ENCODE peak calls at places on chromosomes 5 and 9, in nine cellular contexts. T is Panc1, M is heart left ventricle, W is colonic mucosa, L is psoas muscle, S is breast epithelium, N is OCI-LY7, V is sigmoid colon, U is GM23248. R is an unnamed sample.
A peak's percentile ranks its signal among the peaks of the same experiment; 100 is the strongest.

GRCh38 chr9:13614060-13614459 is 334.6 kb upstream of the MPDZ start:
- DNase-seq in T (no peak), M (no peak), W (no peak), L (no peak), S (no peak), N (no peak), V (no peak), U (no peak), R (no peak)

GRCh38 chr5:93581738-93582414 is 857 bp upstream of the NR2F1-AS1 start:
- DNase-seq in T (no peak), M (no peak), W (no peak), L (no peak), S (no peak), N (no peak), V (peak; percentile 72), U (peak; percentile 70), R (no peak)

GRCh38 chr9:79542735-79543504 is 28.8 kb upstream of the TLE4 start:
- DNase-seq in T (no peak), M (no peak), W (no peak), L (no peak), S (no peak), N (no peak), V (no peak), U (no peak), R (no peak)

GRCh38 chr9:76626980-76627379 is 137.3 kb upstream of the PCA3 start:
- DNase-seq in T (no peak), M (no peak), W (no peak), L (no peak), S (no peak), N (no peak), V (no peak), U (no peak), R (no peak)

GRCh38 chr5:50767588-50767987 is 101.2 kb downstream of the PARP8 start:
- DNase-seq in T (no peak), M (no peak), W (no peak), L (no peak), S (no peak), N (no peak), V (no peak), U (peak; percentile 60), R (no peak)

GRCh38 chr5:100667021-100667671 is 132.0 kb downstream of the FAM174A start:
- DNase-seq in T (no peak), M (no peak), W (no peak), L (no peak), S (no peak), N (no peak), V (no peak), U (peak; percentile 64), R (no peak)

GRCh38 chr9:122348288-122348777 is 22.5 kb upstream of the PTGS1 start:
- DNase-seq in T (no peak), M (no peak), W (no peak), L (no peak), S (no peak), N (no peak), V (peak; percentile 25), U (no peak), R (no peak)

GRCh38 chr9:137556069-137556838 is 4.6 kb downstream of the MRPL41 start:
- DNase-seq in T (no peak), M (no peak), W (peak; percentile 67), L (no peak), S (no peak), N (no peak), V (no peak), U (no peak), R (no peak)

GRCh38 chr5:170266570-170267379 is 30.8 kb downstream of the LCP2 start:
- DNase-seq in T (no peak), M (no peak), W (no peak), L (no peak), S (no peak), N (no peak), V (no peak), U (no peak), R (no peak)

GRCh38 chr5:140548300-140548688 is 832 bp downstream of the EIF4EBP3 start:
- DNase-seq in T (no peak), M (no peak), W (peak; percentile 81), L (no peak), S (no peak), N (no peak), V (no peak), U (no peak), R (no peak)
- H3K27ac ChIP-seq in T (peak overlapping the region; percentile 76), M (peak overlapping the region; percentile 88), W (peak overlapping the region; percentile 93), L (peak overlapping the region; percentile 98), S (peak overlapping the region; percentile 99), N (no peak overlapping the region), V (peak overlapping the region; percentile 93), U (peak overlapping the region; percentile 95), R (peak overlapping the region; percentile 99)

DNA sequence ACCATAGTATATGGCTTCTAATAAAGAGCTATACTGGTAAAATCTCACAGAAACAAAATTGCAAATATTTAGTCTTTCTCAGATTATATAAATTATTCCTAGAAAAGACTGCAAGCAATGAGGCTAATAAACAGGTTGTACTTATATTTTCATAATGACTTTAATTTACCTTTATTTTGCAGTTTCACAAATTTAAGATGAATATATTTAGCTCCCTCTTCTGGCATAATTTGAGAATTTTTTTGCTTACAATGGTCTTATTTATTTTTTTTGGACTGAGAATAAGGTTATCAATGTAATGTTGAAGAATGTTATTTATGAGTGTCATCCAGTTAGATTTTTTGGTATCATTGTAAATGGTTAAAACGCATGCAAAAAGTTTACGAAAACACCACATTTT is 56.7 kb downstream of the PIK3R1 start:
- DNase-seq in T (no peak), M (no peak), W (no peak), L (no peak), S (no peak), N (peak; percentile 16), V (no peak), U (no peak), R (no peak)
- H3K4me1 ChIP-seq in T (peaks cover 2% of the 10 kb centered on the region), M (no peaks in the 10 kb centered on the region), W (peaks cover 3% of the 10 kb centered on the region), L (peaks cover 47% of the 10 kb centered on the region), S (peaks cover 7% of the 10 kb centered on the region), N (no peaks in the 10 kb centered on the region), V (peaks cover 99% of the 10 kb centered on the region), U (peaks cover 43% of the 10 kb centered on the region), R (peaks cover 46% of the 10 kb centered on the region)

GRCh38 chr5:137935694-137936093 is 46.4 kb downstream of the PKD2L2 start:
- DNase-seq in T (no peak), M (no peak), W (no peak), L (no peak), S (no peak), N (no peak), V (no peak), U (no peak), R (no peak)

GRCh38 chr5:137935190-137935589 is 45.9 kb downstream of the PKD2L2 start:
- DNase-seq in T (no peak), M (no peak), W (no peak), L (no peak), S (no peak), N (no peak), V (no peak), U (no peak), R (no peak)

GRCh38 chr5:137933491-137933911 is 44.2 kb downstream of the PKD2L2 start:
- DNase-seq in T (no peak), M (no peak), W (no peak), L (no peak), S (no peak), N (no peak), V (no peak), U (peak; percentile 10), R (no peak)

GRCh38 chr5:137939331-137939730 is 50.1 kb downstream of the PKD2L2 start:
- DNase-seq in T (no peak), M (no peak), W (no peak), L (no peak), S (no peak), N (no peak), V (no peak), U (no peak), R (no peak)

DNA sequence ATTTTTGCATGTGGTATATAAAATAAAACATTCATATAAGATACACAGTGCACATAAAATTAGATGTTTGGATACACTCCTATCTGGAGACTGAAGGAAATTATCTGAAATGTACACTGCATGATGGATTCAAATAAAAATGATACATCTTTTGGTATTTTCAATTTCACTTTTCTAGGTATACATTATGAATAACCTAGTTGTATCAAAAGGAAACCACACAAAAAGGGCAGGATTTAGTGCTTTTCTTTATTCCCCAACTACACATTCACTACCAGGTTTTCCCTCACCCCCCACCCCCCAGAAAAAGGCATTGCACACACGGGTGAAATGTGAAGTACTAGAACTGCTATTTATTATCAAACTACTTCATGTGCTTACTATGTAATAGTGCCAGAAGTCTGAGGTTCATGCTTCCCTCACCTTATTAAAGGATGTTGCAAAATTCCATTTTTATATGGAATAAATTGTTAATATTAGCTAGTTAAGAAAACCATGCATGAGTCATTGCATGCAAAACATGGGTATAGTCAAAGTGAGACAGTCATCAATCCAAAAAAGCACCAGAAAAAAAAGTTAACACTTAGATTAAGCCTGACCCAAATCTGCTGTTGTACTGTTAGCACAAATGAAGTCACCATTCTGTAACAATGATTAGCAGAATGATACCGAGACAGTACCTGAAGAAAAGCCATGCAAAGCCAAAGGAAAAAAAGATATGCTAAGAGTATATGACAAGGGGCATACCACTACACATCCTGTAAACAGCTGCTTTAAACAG is 49.3 kb downstream of the PKD2L2 start:
- DNase-seq in T (no peak), M (no peak), W (no peak), L (no peak), S (no peak), N (no peak), V (no peak), U (no peak), R (no peak)
- H3K36me3 ChIP-seq in T (peaks cover 33% of the 10 kb centered on the region), M (peaks cover 67% of the 10 kb centered on the region), W (peaks cover 19% of the 10 kb centered on the region), L (peaks cover 18% of the 10 kb centered on the region), S (no peaks in the 10 kb centered on the region), N (peaks cover 65% of the 10 kb centered on the region), V (peaks cover 43% of the 10 kb centered on the region), U (peaks cover 57% of the 10 kb centered on the region), R (peaks cover 29% of the 10 kb centered on the region)

DNA sequence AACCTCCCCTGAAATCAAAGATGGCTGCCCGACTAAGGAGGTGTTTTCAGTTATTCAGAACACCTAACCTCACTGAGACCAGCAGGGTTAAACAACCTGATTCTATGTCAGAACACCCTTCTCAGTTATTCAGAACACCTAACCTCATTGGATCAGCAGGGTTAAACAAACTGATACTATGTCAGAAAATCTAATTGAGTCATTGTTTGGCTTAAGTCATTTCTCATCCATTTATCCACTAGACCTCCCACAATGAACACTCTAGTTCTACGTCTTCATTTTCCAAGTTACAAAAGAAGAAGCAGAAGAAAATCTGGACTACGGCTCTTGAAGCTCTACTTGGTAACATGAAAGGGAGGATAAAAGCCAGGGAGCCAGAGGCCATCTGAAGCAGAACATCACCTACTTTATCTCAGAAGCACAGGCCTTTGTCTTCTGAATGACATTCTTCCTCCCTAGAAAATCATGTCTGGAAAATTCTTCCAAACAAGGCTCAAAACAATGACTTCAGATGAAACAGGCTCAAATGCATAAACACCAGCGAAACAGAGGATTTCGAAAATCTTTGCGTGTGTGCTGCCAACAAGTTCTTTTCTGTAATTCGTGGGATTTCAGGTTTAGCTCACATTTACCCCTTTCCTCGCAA is 35.4 kb upstream of the TGFBI start:
- DNase-seq in T (no peak), M (no peak), W (no peak), L (no peak), S (no peak), N (no peak), V (no peak), U (peak; percentile 68), R (no peak)
- H3K27ac ChIP-seq in T (no peak overlapping the region), M (peak overlapping the region; percentile 43), W (peak overlapping the region; percentile 44), L (peak overlapping the region; percentile 53), S (peak overlapping the region; percentile 55), N (no peak overlapping the region), V (peak overlapping the region; percentile 66), U (peak overlapping the region; percentile 95), R (no peak overlapping the region)

GRCh38 chr5:34535433-34535832 is 120.7 kb upstream of the RAI14 start:
- DNase-seq in T (no peak), M (no peak), W (no peak), L (no peak), S (no peak), N (no peak), V (no peak), U (peak; percentile 18), R (no peak)
- H3K4me1 ChIP-seq in T (no peaks in the 10 kb centered on the region), M (no peaks in the 10 kb centered on the region), W (no peaks in the 10 kb centered on the region), L (no peaks in the 10 kb centered on the region), S (no peaks in the 10 kb centered on the region), N (no peaks in the 10 kb centered on the region), V (peaks cover 42% of the 10 kb centered on the region), U (peaks cover 38% of the 10 kb centered on the region), R (peaks cover 73% of the 10 kb centered on the region)

R was measured in thoracic aorta.